ENCODE peak calls at places on chromosomes 6 and 20, in six cellular contexts. Y is PC-9; R is Ammon's horn; X is HEK293T; N is effector memory CD4-positive, alpha-beta T cell; K is Caki2. D is an unnamed sample.

GRCh38 chr6:66849843-66850242 is 1142.8 kb upstream of the EYS start:
- DNase-seq in R (no peak), Y (no peak), N (no peak), X (no peak), K (peak), D (no peak)

GRCh38 chr20:19964289-19965263 is 52.6 kb upstream of the NAA20 start:
- DNase-seq in Y (peak), K (peak), R (peak), N (no peak), X (no peak), D (no peak)

GRCh38 chr6:44514085-44514484 is 126.6 kb downstream of the CDC5L start:
- DNase-seq in R (no peak), X (no peak), Y (no peak), N (no peak), K (no peak), D (no peak)

GRCh38 chr20:38806855-38807655 is 1.6 kb downstream of the PPP1R16B start:
- DNase-seq in K (no peak), Y (no peak), N (peak), X (no peak), R (peak), D (peak)

GRCh38 chr6:18326001-18326400 is 61.1 kb upstream of the RNF144B start:
- DNase-seq in R (no peak), N (no peak), K (no peak), X (no peak), Y (no peak), D (no peak)

GRCh38 chr6:153138930-153139329 is 7.8 kb upstream of the RGS17 start:
- DNase-seq in N (no peak), Y (no peak), R (no peak), X (no peak), K (no peak), D (no peak)

GRCh38 chr20:45343867-45344721 is 4.1 kb downstream of the SDC4 start:
- DNase-seq in X (no peak), R (peak), K (peak), N (no peak), Y (peak), D (no peak)

GRCh38 chr6:138970856-138971425 is 17.1 kb downstream of the REPS1 start:
- DNase-seq in K (peak), Y (no peak), R (peak), X (no peak), N (no peak), D (no peak)

GRCh38 chr6:134532694-134533624 is 215.0 kb upstream of the SGK1 start:
- DNase-seq in R (peak), N (no peak), X (no peak), K (no peak), Y (no peak), D (no peak)

GRCh38 chr20:1813674-1814635 is 81.3 kb upstream of the SIRPA start:
- DNase-seq in K (no peak), N (no peak), X (no peak), Y (no peak), R (no peak), D (no peak)

GRCh38 chr6:26571592-26572296 is 25.0 kb upstream of the ABT1 start:
- DNase-seq in Y (peak), K (peak), R (peak), N (no peak), X (no peak), D (peak)

GRCh38 chr6:77620290-77620882 is 32.5 kb upstream of the MEI4 start:
- DNase-seq in X (peak), K (no peak), N (no peak), Y (no peak), R (no peak), D (no peak)

GRCh38 chr6:116158641-116159040 is 32.7 kb upstream of the COL10A1 start:
- DNase-seq in N (no peak), Y (no peak), X (no peak), K (no peak), R (no peak), D (no peak)

D was measured in effector CD4-positive, alpha-beta T cell.